ENCODE peak calls at places on chromosomes 5 and 9, in six cellular contexts. T, N, W, I, U and J are unnamed samples.

GRCh38 chr5:41707853-41708603 is 162.2 kb downstream of the OXCT1 start:
- DNase-seq in I (no peak), N (peak), T (peak), U (peak), W (no peak), J (no peak)

GRCh38 chr5:133818031-133818431 is 150.4 kb downstream of the C5orf15 start:
- DNase-seq in U (no peak), I (no peak), W (no peak), T (peak), N (no peak), J (no peak)

GRCh38 chr9:91604451-91604850 is 180.8 kb upstream of the NFIL3 start:
- DNase-seq in N (no peak), U (no peak), W (no peak), T (no peak), I (no peak), J (no peak)

GRCh38 chr5:143110591-143110990 is 292.9 kb downstream of the NR3C1 start:
- DNase-seq in U (no peak), N (no peak), I (no peak), W (no peak), T (peak), J (no peak)

GRCh38 chr5:1110260-1110929 is 1.5 kb downstream of the SLC12A7 start:
- DNase-seq in I (no peak), U (no peak), T (no peak), W (no peak), N (no peak), J (no peak)

GRCh38 chr9:20618361-20618799 is 3.9 kb downstream of the MLLT3 start:
- DNase-seq in I (no peak), U (no peak), N (peak), W (no peak), T (peak), J (no peak)

GRCh38 chr9:89996106-89996505 is 391.3 kb downstream of the GADD45G start:
- DNase-seq in N (no peak), W (no peak), T (no peak), I (no peak), U (no peak), J (no peak)

GRCh38 chr5:78806544-78806943 is 158.0 kb upstream of the LHFPL2 start:
- DNase-seq in T (peak), W (no peak), U (no peak), I (no peak), N (peak), J (no peak)

GRCh38 chr9:70413427-70413797 is 1.0 kb downstream of the KLF9 start:
- DNase-seq in W (no peak), T (no peak), I (peak), N (no peak), U (no peak), J (no peak)